ENCODE peak calls at places on chromosomes 4 and X, in ten cellular contexts. U, N, X, T, P, K, Q, D, Z and V are unnamed samples.

GRCh38 chrX:21487832-21488231 is 113.6 kb downstream of the CNKSR2 start:
- DNase-seq in U (no peak), N (no peak), X (no peak), T (no peak), P (peak; percentile 74), K (no peak), Q (no peak), D (no peak), Z (no peak), V (no peak)

GRCh38 chr4:143381171-143382118 is 44.8 kb downstream of the GAB1 start:
- DNase-seq in U (no peak), N (no peak), X (peak; percentile 51), T (peak; percentile 63), P (no peak), K (peak; percentile 75), Q (peak; percentile 87), D (no peak), Z (peak; percentile 94), V (no peak)

GRCh38 chr4:82715731-82716617 is 82.6 kb downstream of the SCD5 start:
- DNase-seq in U (no peak), N (no peak), X (no peak), T (no peak), P (no peak), K (no peak), Q (no peak), D (no peak), Z (peak; percentile 78), V (no peak)

GRCh38 chr4:151227731-151228130 is 49.2 kb upstream of the PRSS48 start:
- DNase-seq in U (no peak), N (no peak), X (peak; percentile 69), T (no peak), P (no peak), K (peak; percentile 77), Q (peak; percentile 88), D (no peak), Z (peak; percentile 96), V (peak; percentile 13)

GRCh38 chrX:124151195-124151594 is 181.3 kb upstream of the TEX13D start:
- DNase-seq in U (no peak), N (no peak), X (no peak), T (no peak), P (no peak), K (no peak), Q (no peak), D (no peak), Z (no peak), V (no peak)

GRCh38 chr4:113979157-113979972 is at the start of gene ARSJ:
- DNase-seq in U (no peak), N (no peak), X (peak; percentile 59), T (peak; percentile 74), P (peak; percentile 26), K (peak; percentile 87), Q (peak; percentile 25), D (peak; percentile 69), Z (peak; percentile 93), V (no peak)

GRCh38 chrX:3066555-3066954 is 25.3 kb downstream of the ARSF start:
- DNase-seq in U (no peak), N (no peak), X (no peak), T (no peak), P (no peak), K (peak; percentile 32), Q (peak; percentile 12), D (no peak), Z (peak; percentile 0), V (no peak)

GRCh38 chr4:185640809-185641675 is 105.7 kb upstream of the PDLIM3 start:
- DNase-seq in U (no peak), N (no peak), X (peak; percentile 61), T (no peak), P (peak; percentile 41), K (peak; percentile 78), Q (peak; percentile 70), D (no peak), Z (peak; percentile 89), V (no peak)

GRCh38 chr4:35539404-35540055 is 704.8 kb downstream of the ARAP2 start:
- DNase-seq in U (no peak), N (no peak), X (no peak), T (no peak), P (no peak), K (no peak), Q (no peak), D (no peak), Z (no peak), V (no peak)

GRCh38 chr4:123559955-123560669 is 163.5 kb downstream of the SPRY1 start:
- DNase-seq in U (no peak), N (no peak), X (no peak), T (no peak), P (no peak), K (peak; percentile 17), Q (no peak), D (no peak), Z (peak; percentile 18), V (no peak)

GRCh38 chr4:169270810-169271691 is at the start of gene SH3RF1:
- DNase-seq in U (peak; percentile 61), N (peak; percentile 17), X (peak; percentile 80), T (peak; percentile 90), P (peak; percentile 55), K (peak; percentile 91), Q (peak; percentile 87), D (peak; percentile 69), Z (peak; percentile 86), V (peak; percentile 63)

GRCh38 chr4:175635513-175635912 is 176.6 kb downstream of the GPM6A start:
- DNase-seq in U (no peak), N (no peak), X (no peak), T (no peak), P (no peak), K (no peak), Q (no peak), D (no peak), Z (no peak), V (no peak)

GRCh38 chr4:54548831-54549460 is 108.8 kb upstream of the KIT start:
- DNase-seq in U (no peak), N (no peak), X (no peak), T (no peak), P (no peak), K (no peak), Q (no peak), D (no peak), Z (no peak), V (no peak)

GRCh38 chr4:128866281-128866680 is 56.8 kb downstream of the JADE1 start:
- DNase-seq in U (no peak), N (no peak), X (no peak), T (no peak), P (no peak), K (no peak), Q (no peak), D (no peak), Z (no peak), V (no peak)

GRCh38 chr4:41146716-41147506 is 67.4 kb downstream of the APBB2 start:
- DNase-seq in U (no peak), N (no peak), X (peak; percentile 86), T (no peak), P (no peak), K (peak; percentile 62), Q (peak; percentile 94), D (peak; percentile 45), Z (peak; percentile 65), V (peak; percentile 46)

GRCh38 chrX:47662144-47662657 is 3.2 kb upstream of the UXT start:
- DNase-seq in U (no peak), N (no peak), X (no peak), T (no peak), P (no peak), K (peak; percentile 63), Q (no peak), D (no peak), Z (peak; percentile 97), V (no peak)

GRCh38 chr4:189548484-189549160 is 392.1 kb upstream of the FRG1 start:
- DNase-seq in U (no peak), N (no peak), X (no peak), T (no peak), P (no peak), K (no peak), Q (no peak), D (no peak), Z (no peak), V (no peak)